ENCODE peak calls at places on chromosomes 1 and 21, in six cellular contexts. One of them, this sample, is unnamed. For H3K27me3, the result is how much of the 10 kb centered on the place peaks cover.

GRCh38 chr1:36155560-36156328 is at the start of gene MAP7D1:
- DNase-seq in brain microvascular endothelial cell: peak
- DNase-seq in IMR-90: peak
- DNase-seq in thoracic aorta: no peak
- DNase-seq in H1: peak
- DNase-seq in fibroblast of lung: peak
- DNase-seq in this sample: peak

GRCh38 chr21:16194851-16195251 is 465.1 kb downstream of the USP25 start:
- DNase-seq in fibroblast of lung: peak
- DNase-seq in brain microvascular endothelial cell: peak
- DNase-seq in H1: no peak
- DNase-seq in thoracic aorta: no peak
- DNase-seq in IMR-90: peak
- DNase-seq in this sample: no peak

GRCh38 chr21:41641821-41642368 is 125.0 kb downstream of the RIPK4 start:
- DNase-seq in H1: no peak
- DNase-seq in brain microvascular endothelial cell: peak
- DNase-seq in IMR-90: peak
- DNase-seq in fibroblast of lung: peak
- DNase-seq in thoracic aorta: peak
- DNase-seq in this sample: peak

GRCh38 chr21:20943476-20944085 is 54.6 kb upstream of the NCAM2 start:
- DNase-seq in brain microvascular endothelial cell: no peak
- DNase-seq in thoracic aorta: no peak
- DNase-seq in IMR-90: no peak
- DNase-seq in fibroblast of lung: no peak
- DNase-seq in H1: no peak
- DNase-seq in this sample: no peak

GRCh38 chr21:43188712-43189151 is 19.9 kb downstream of the CRYAA start:
- DNase-seq in IMR-90: no peak
- DNase-seq in thoracic aorta: no peak
- DNase-seq in brain microvascular endothelial cell: no peak
- DNase-seq in H1: no peak
- DNase-seq in fibroblast of lung: no peak
- DNase-seq in this sample: peak

GRCh38 chr1:208238710-208239517 is 5.3 kb downstream of the PLXNA2 start:
- DNase-seq in fibroblast of lung: peak
- DNase-seq in brain microvascular endothelial cell: peak
- DNase-seq in IMR-90: peak
- DNase-seq in H1: no peak
- DNase-seq in thoracic aorta: no peak
- DNase-seq in this sample: peak

GRCh38 chr1:21261551-21262281 is 28.5 kb downstream of the ECE1 start:
- DNase-seq in fibroblast of lung: peak
- DNase-seq in H1: no peak
- DNase-seq in IMR-90: peak
- DNase-seq in thoracic aorta: peak
- DNase-seq in brain microvascular endothelial cell: peak
- DNase-seq in this sample: peak

GRCh38 chr1:63189677-63190076 is 132.7 kb upstream of the FOXD3 start:
- DNase-seq in H1: no peak
- DNase-seq in IMR-90: no peak
- DNase-seq in fibroblast of lung: no peak
- DNase-seq in brain microvascular endothelial cell: no peak
- DNase-seq in thoracic aorta: no peak
- DNase-seq in this sample: no peak

GRCh38 chr1:9561429-9561828 is 22.2 kb downstream of the SLC25A33 start:
- DNase-seq in brain microvascular endothelial cell: peak
- DNase-seq in H1: no peak
- DNase-seq in fibroblast of lung: peak
- DNase-seq in thoracic aorta: no peak
- DNase-seq in IMR-90: peak
- DNase-seq in this sample: peak

GRCh38 chr1:11938722-11939526 is 4.4 kb downstream of the PLOD1 start:
- DNase-seq in thoracic aorta: no peak
- DNase-seq in H1: no peak
- DNase-seq in brain microvascular endothelial cell: no peak
- DNase-seq in fibroblast of lung: no peak
- DNase-seq in IMR-90: no peak
- DNase-seq in this sample: peak

GRCh38 chr1:29279406-29279805 is 43.1 kb downstream of the PTPRU start:
- DNase-seq in IMR-90: no peak
- DNase-seq in thoracic aorta: no peak
- DNase-seq in brain microvascular endothelial cell: no peak
- DNase-seq in fibroblast of lung: no peak
- DNase-seq in H1: no peak
- DNase-seq in this sample: no peak

GRCh38 chr1:8202182-8202905 is 115.6 kb upstream of the SLC45A1 start:
- DNase-seq in thoracic aorta: peak
- DNase-seq in H1: no peak
- DNase-seq in brain microvascular endothelial cell: peak
- DNase-seq in IMR-90: peak
- DNase-seq in fibroblast of lung: peak
- DNase-seq in this sample: peak

GRCh38 chr1:165697491-165697880 is 876 bp downstream of the ALDH9A1 start:
- DNase-seq in H1: no peak
- DNase-seq in IMR-90: no peak
- DNase-seq in brain microvascular endothelial cell: no peak
- DNase-seq in thoracic aorta: no peak
- DNase-seq in fibroblast of lung: peak
- DNase-seq in this sample: no peak

GRCh38 chr1:175599212-175599681 is 144.1 kb downstream of the TNR start:
- DNase-seq in IMR-90: no peak
- DNase-seq in thoracic aorta: no peak
- DNase-seq in H1: peak
- DNase-seq in fibroblast of lung: no peak
- DNase-seq in brain microvascular endothelial cell: no peak
- DNase-seq in this sample: no peak

GRCh38 chr1:109787211-109787844 is 23.6 kb upstream of the EPS8L3 start:
- DNase-seq in fibroblast of lung: peak
- DNase-seq in thoracic aorta: no peak
- DNase-seq in brain microvascular endothelial cell: no peak
- DNase-seq in H1: no peak
- DNase-seq in IMR-90: peak
- DNase-seq in this sample: no peak

GRCh38 chr1:203006948-203007871 is at the start of gene TMEM183A:
- DNase-seq in IMR-90: peak
- DNase-seq in thoracic aorta: peak
- DNase-seq in H1: peak
- DNase-seq in fibroblast of lung: peak
- DNase-seq in brain microvascular endothelial cell: peak
- DNase-seq in this sample: peak

DNA sequence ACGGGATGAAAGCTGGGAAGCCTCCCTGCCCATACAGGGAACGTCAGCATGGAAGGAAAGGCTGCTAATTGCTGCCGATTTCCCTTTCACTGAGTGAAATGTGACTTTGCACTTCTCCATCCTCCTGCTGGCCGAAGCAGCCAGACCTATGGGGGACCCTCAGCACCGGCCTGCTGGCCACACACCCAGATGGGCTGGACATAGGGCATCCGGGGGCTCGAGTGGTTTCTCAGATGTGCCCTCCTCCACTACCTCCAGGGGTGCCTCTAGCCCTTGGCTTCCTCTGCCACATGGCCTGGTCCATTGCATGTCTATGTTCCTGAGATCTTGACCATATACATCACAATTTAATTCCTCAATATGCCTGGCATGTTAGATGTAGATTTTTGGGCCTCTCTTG is 79.7 kb downstream of the LRRN2 start:
- DNase-seq in fibroblast of lung: no peak
- DNase-seq in H1: no peak
- DNase-seq in brain microvascular endothelial cell: no peak
- DNase-seq in thoracic aorta: no peak
- DNase-seq in IMR-90: no peak
- DNase-seq in this sample: no peak
- H3K27me3 ChIP-seq in fibroblast of lung: under half
- H3K27me3 ChIP-seq in H1: under half
- H3K27me3 ChIP-seq in brain microvascular endothelial cell: under half
- H3K27me3 ChIP-seq in thoracic aorta: under half
- H3K27me3 ChIP-seq in IMR-90: under half
- H3K27me3 ChIP-seq in this sample: half or more

GRCh38 chr1:20165522-20165951 is 20.4 kb upstream of the UBXN10 start:
- DNase-seq in thoracic aorta: no peak
- DNase-seq in H1: no peak
- DNase-seq in fibroblast of lung: no peak
- DNase-seq in brain microvascular endothelial cell: peak
- DNase-seq in IMR-90: no peak
- DNase-seq in this sample: no peak
- TF ChIP-seq CTCF in thoracic aorta: no peak
- TF ChIP-seq CTCF in H1: peak
- TF ChIP-seq CTCF in fibroblast of lung: peak
- TF ChIP-seq CTCF in brain microvascular endothelial cell: peak
- TF ChIP-seq CTCF in IMR-90: peak
- TF ChIP-seq CTCF in this sample: peak

GRCh38 chr21:34888569-34889286 is 160.4 kb downstream of the RUNX1 start:
- DNase-seq in IMR-90: peak
- DNase-seq in thoracic aorta: peak
- DNase-seq in brain microvascular endothelial cell: peak
- DNase-seq in fibroblast of lung: peak
- DNase-seq in H1: peak
- DNase-seq in this sample: peak
- H3K27me3 ChIP-seq in IMR-90: under half
- H3K27me3 ChIP-seq in thoracic aorta: under half
- H3K27me3 ChIP-seq in brain microvascular endothelial cell: under half
- H3K27me3 ChIP-seq in fibroblast of lung: under half
- H3K27me3 ChIP-seq in H1: half or more
- H3K27me3 ChIP-seq in this sample: under half

GRCh38 chr1:169106095-169106920 is at the start of gene ATP1B1:
- DNase-seq in H1: peak
- DNase-seq in IMR-90: peak
- DNase-seq in brain microvascular endothelial cell: peak
- DNase-seq in thoracic aorta: no peak
- DNase-seq in fibroblast of lung: peak
- DNase-seq in this sample: peak
- TF ChIP-seq CTCF in H1: no peak
- TF ChIP-seq CTCF in IMR-90: peak
- TF ChIP-seq CTCF in brain microvascular endothelial cell: peak
- TF ChIP-seq CTCF in thoracic aorta: peak
- TF ChIP-seq CTCF in fibroblast of lung: peak
- TF ChIP-seq CTCF in this sample: peak

GRCh38 chr1:116313776-116314175 is 59.3 kb upstream of the ATP1A1 start:
- DNase-seq in brain microvascular endothelial cell: no peak
- DNase-seq in thoracic aorta: no peak
- DNase-seq in H1: no peak
- DNase-seq in IMR-90: no peak
- DNase-seq in fibroblast of lung: no peak
- DNase-seq in this sample: no peak
- H3K27me3 ChIP-seq in brain microvascular endothelial cell: under half
- H3K27me3 ChIP-seq in thoracic aorta: under half
- H3K27me3 ChIP-seq in H1: under half
- H3K27me3 ChIP-seq in IMR-90: under half
- H3K27me3 ChIP-seq in fibroblast of lung: under half
- H3K27me3 ChIP-seq in this sample: under half

GRCh38 chr1:6108937-6109636 is 63.4 kb downstream of the KCNAB2 start:
- DNase-seq in brain microvascular endothelial cell: peak
- DNase-seq in IMR-90: peak
- DNase-seq in H1: no peak
- DNase-seq in thoracic aorta: no peak
- DNase-seq in fibroblast of lung: peak
- DNase-seq in this sample: peak
- TF ChIP-seq CTCF in brain microvascular endothelial cell: peak
- TF ChIP-seq CTCF in IMR-90: peak
- TF ChIP-seq CTCF in H1: peak
- TF ChIP-seq CTCF in thoracic aorta: no peak
- TF ChIP-seq CTCF in fibroblast of lung: peak
- TF ChIP-seq CTCF in this sample: peak

GRCh38 chr21:45950740-45951515 is 30.6 kb upstream of the COL6A1 start:
- DNase-seq in fibroblast of lung: peak
- DNase-seq in brain microvascular endothelial cell: peak
- DNase-seq in thoracic aorta: no peak
- DNase-seq in IMR-90: peak
- DNase-seq in H1: no peak
- DNase-seq in this sample: peak
- H3K27me3 ChIP-seq in fibroblast of lung: under half
- H3K27me3 ChIP-seq in brain microvascular endothelial cell: under half
- H3K27me3 ChIP-seq in thoracic aorta: under half
- H3K27me3 ChIP-seq in IMR-90: under half
- H3K27me3 ChIP-seq in H1: under half
- H3K27me3 ChIP-seq in this sample: under half

DNA sequence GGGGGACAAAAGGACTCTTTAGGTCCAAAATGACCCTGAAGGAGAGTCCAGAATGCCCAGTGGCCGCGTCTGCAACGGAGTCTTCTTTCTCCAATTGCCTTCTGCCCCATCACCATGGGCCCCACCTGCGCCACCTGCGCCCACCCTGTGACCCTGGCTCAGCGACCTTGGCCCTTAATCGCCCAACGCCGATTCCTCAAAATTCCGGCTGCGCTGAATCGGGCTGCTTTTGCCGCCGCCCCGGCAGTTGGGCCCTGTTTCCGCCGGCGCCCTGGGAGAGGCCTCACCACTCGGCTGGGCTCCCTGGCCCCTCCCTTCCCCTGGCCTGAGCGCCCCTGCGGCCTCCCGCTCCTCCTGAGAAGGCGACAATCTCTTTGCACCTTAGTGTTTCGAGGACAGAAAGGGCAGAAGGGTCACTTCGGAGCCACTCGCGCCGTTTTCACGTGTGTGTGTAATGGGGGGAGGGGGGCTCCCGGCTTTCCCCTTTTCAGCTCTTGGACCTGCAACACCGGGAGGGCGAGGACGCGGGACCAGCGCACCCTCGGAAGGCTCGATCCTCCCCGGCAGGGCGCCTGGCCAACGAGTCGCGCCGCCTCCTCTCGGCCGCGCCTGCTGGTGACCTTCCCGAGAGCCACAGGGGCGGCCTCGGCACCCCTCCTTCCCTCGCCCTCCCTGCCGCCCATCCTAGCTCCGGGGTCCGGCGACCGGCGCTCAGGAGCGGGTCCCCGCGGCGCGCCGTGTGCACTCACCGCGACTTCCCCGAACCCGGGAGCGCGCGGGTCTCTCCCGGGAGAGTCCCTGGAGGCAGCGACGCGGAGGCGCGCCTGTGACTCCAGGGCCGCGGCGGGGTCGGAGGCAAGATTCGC is 522 bp upstream of the SIM2 start:
- DNase-seq in fibroblast of lung: no peak
- DNase-seq in H1: peak
- DNase-seq in IMR-90: peak
- DNase-seq in thoracic aorta: no peak
- DNase-seq in brain microvascular endothelial cell: no peak
- DNase-seq in this sample: peak
- TF ChIP-seq CTCF in fibroblast of lung: no peak
- TF ChIP-seq CTCF in H1: no peak
- TF ChIP-seq CTCF in IMR-90: no peak
- TF ChIP-seq CTCF in thoracic aorta: no peak
- TF ChIP-seq CTCF in brain microvascular endothelial cell: no peak
- TF ChIP-seq CTCF in this sample: no peak

DNA sequence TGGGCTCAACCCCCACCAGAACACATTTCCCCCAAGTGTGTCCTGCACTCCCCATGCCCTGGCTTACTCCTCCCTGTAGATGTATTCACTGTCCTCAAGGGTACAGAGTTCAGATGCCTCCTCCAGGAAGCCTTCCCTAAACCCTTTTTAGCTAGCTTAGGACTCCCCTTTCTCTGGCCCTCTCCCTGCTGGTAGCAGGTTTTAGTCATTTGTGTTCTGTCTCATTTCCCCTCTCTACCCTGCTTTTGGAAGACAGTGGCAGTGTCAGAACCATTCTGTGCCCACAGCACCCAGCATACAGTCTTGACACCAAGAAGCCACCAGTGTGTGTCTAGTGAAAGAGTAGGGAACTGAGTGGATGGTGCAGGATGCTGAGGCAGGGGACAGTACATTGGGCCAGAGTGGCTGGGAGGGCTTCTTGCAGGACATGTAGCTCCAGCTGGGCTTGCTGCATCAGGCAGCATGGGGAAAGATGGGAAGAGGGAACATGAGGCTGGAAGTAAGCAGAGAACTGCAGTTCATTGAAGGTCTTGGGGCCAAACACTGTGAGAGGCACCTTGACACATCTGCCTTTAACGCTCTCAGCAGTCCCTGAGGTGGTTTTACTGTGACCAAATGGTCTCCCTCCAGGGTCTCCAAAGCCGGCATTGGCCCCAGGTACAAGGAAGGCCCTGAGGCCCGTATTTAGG is 2.5 kb downstream of the FOXO6 start:
- DNase-seq in fibroblast of lung: no peak
- DNase-seq in thoracic aorta: no peak
- DNase-seq in H1: no peak
- DNase-seq in brain microvascular endothelial cell: no peak
- DNase-seq in IMR-90: no peak
- DNase-seq in this sample: peak
- H3K27me3 ChIP-seq in fibroblast of lung: half or more
- H3K27me3 ChIP-seq in thoracic aorta: under half
- H3K27me3 ChIP-seq in H1: under half
- H3K27me3 ChIP-seq in brain microvascular endothelial cell: half or more
- H3K27me3 ChIP-seq in IMR-90: half or more
- H3K27me3 ChIP-seq in this sample: half or more